ENCODE peak calls at places on chromosomes 11 and 22, in nine cellular contexts. H, V, E, Z, L, A, D, P and T are unnamed samples.

GRCh38 chr11:131118247-131118646 is 202.0 kb upstream of the SNX19 start:
- DNase-seq in D (no peak), P (no peak), V (peak), Z (no peak), E (no peak), L (no peak), A (no peak), H (no peak), T (no peak)

GRCh38 chr11:64745523-64746328 is 1.8 kb upstream of the RASGRP2 start:
- DNase-seq in A (peak), D (no peak), V (no peak), P (peak), Z (no peak), E (peak), H (no peak), L (peak), T (peak)

GRCh38 chr22:23827351-23827995 is 11.3 kb downstream of the DERL3 start:
- DNase-seq in Z (no peak), V (no peak), H (no peak), P (no peak), L (no peak), A (no peak), D (no peak), E (no peak), T (no peak)

GRCh38 chr11:70002433-70002832 is 75.7 kb upstream of the ANO1 start:
- DNase-seq in A (no peak), Z (no peak), P (no peak), V (peak), H (no peak), E (no peak), D (no peak), L (no peak), T (no peak)

GRCh38 chr11:126748097-126748756 is 252.3 kb downstream of the KIRREL3 start:
- DNase-seq in P (no peak), A (no peak), L (no peak), E (no peak), D (no peak), Z (no peak), H (no peak), V (no peak), T (no peak)

GRCh38 chr11:105333153-105333552 is 193.6 kb upstream of the CARD18 start:
- DNase-seq in E (no peak), D (no peak), Z (no peak), A (no peak), V (no peak), P (no peak), H (no peak), L (no peak), T (no peak)

GRCh38 chr11:76153609-76153949 is 52.7 kb downstream of the WNT11 start:
- DNase-seq in H (no peak), D (no peak), L (no peak), A (no peak), V (peak), P (no peak), E (no peak), Z (no peak), T (no peak)

GRCh38 chr11:111764621-111765020 is 1.6 kb downstream of the PPP2R1B start:
- DNase-seq in V (no peak), Z (no peak), E (no peak), D (no peak), H (no peak), P (no peak), A (no peak), L (peak), T (no peak)

GRCh38 chr22:41352058-41352457 is 29.7 kb upstream of the TEF start:
- DNase-seq in H (no peak), L (peak), A (no peak), D (no peak), V (no peak), E (no peak), Z (no peak), P (no peak), T (no peak)

GRCh38 chr11:111561801-111562325 is 21.3 kb downstream of the LAYN start:
- DNase-seq in D (no peak), A (no peak), E (no peak), H (peak), L (peak), Z (no peak), V (peak), P (no peak), T (no peak)

GRCh38 chr11:46180741-46181140 is 59.5 kb upstream of the PHF21A start:
- DNase-seq in A (no peak), E (no peak), V (no peak), L (no peak), Z (no peak), P (no peak), D (no peak), H (no peak), T (no peak)

GRCh38 chr11:125886997-125887372 is 483 bp upstream of the HYLS1 start:
- DNase-seq in V (peak), A (no peak), Z (peak), L (peak), D (no peak), E (peak), P (no peak), H (no peak), T (no peak)

GRCh38 chr11:7525424-7525823 is 11.6 kb downstream of the PPFIBP2 start:
- DNase-seq in H (no peak), A (no peak), V (no peak), E (no peak), L (no peak), Z (no peak), P (no peak), D (no peak), T (no peak)

GRCh38 chr11:70019576-70020011 is 58.5 kb upstream of the ANO1 start:
- DNase-seq in L (peak), A (no peak), V (peak), P (no peak), E (no peak), Z (no peak), D (no peak), H (no peak), T (no peak)

GRCh38 chr22:33018232-33018864 is 39.8 kb downstream of the SYN3 start:
- DNase-seq in D (no peak), A (peak), H (no peak), E (peak), V (peak), P (peak), Z (peak), L (peak), T (peak)

GRCh38 chr11:113880966-113881365 is 5.6 kb upstream of the USP28 start:
- DNase-seq in A (no peak), P (no peak), D (no peak), L (no peak), E (no peak), V (no peak), Z (no peak), H (no peak), T (no peak)

GRCh38 chr11:85444479-85444878 is 182.7 kb downstream of the DLG2 start:
- DNase-seq in L (no peak), E (no peak), Z (no peak), V (no peak), H (no peak), D (no peak), P (no peak), A (no peak), T (no peak)

GRCh38 chr22:24496661-24497060 is 1.5 kb downstream of the UPB1 start:
- DNase-seq in E (no peak), Z (no peak), P (no peak), A (no peak), V (no peak), L (no peak), H (no peak), D (no peak), T (no peak)

GRCh38 chr11:31995525-31996123 is 95.2 kb upstream of the RCN1 start:
- DNase-seq in Z (no peak), P (peak), E (no peak), V (no peak), L (peak), A (no peak), H (no peak), D (no peak), T (no peak)

GRCh38 chr11:87871071-87871470 is 304.2 kb downstream of the RAB38 start:
- DNase-seq in H (no peak), E (no peak), A (no peak), L (no peak), V (no peak), Z (no peak), P (no peak), D (no peak), T (no peak)

GRCh38 chr11:113351061-113351460 is 36.5 kb upstream of the ANKK1 start:
- DNase-seq in L (no peak), E (no peak), P (no peak), Z (no peak), H (no peak), V (no peak), D (no peak), A (no peak), T (no peak)

GRCh38 chr11:250740-251299 is 14.0 kb downstream of the PSMD13 start:
- DNase-seq in A (peak), Z (peak), D (no peak), H (peak), E (peak), L (peak), V (peak), P (peak), T (peak)

GRCh38 chr11:64409707-64410395 is 50.9 kb downstream of the RPS6KA4 start:
- DNase-seq in V (no peak), H (no peak), L (peak), E (no peak), D (no peak), P (no peak), A (no peak), Z (no peak), T (no peak)

GRCh38 chr11:116051494-116051893 is 547.3 kb upstream of the CADM1 start:
- DNase-seq in L (no peak), P (no peak), V (no peak), A (no peak), D (no peak), H (no peak), E (no peak), Z (no peak), T (no peak)

GRCh38 chr11:2998073-2998850 is 6.1 kb upstream of the NAP1L4 start:
- DNase-seq in A (no peak), Z (no peak), V (no peak), P (no peak), H (no peak), D (no peak), L (no peak), E (no peak), T (no peak)

GRCh38 chr11:65482306-65482850 is 16.5 kb upstream of the MALAT1 start:
- DNase-seq in L (no peak), A (no peak), P (no peak), D (no peak), Z (no peak), E (no peak), V (no peak), H (no peak), T (no peak)

GRCh38 chr22:49100764-49101163 is 726.9 kb downstream of the BRD1 start:
- DNase-seq in P (no peak), E (no peak), H (no peak), V (no peak), D (no peak), A (no peak), L (no peak), Z (no peak), T (no peak)

GRCh38 chr22:39718921-39719320 is 148.4 kb downstream of the CACNA1I start:
- DNase-seq in D (no peak), P (no peak), Z (no peak), E (no peak), H (no peak), L (no peak), A (no peak), V (no peak), T (no peak)

GRCh38 chr11:131618203-131618602 is 247.8 kb downstream of the NTM start:
- DNase-seq in L (no peak), D (no peak), E (no peak), V (no peak), P (no peak), A (no peak), H (no peak), Z (no peak), T (no peak)

GRCh38 chr22:49725516-49725915 is 102.2 kb downstream of the BRD1 start:
- DNase-seq in V (no peak), A (no peak), E (no peak), D (no peak), L (no peak), P (no peak), Z (no peak), H (no peak), T (no peak)

GRCh38 chr11:81005595-81005994 is 1564.8 kb upstream of the TENM4 start:
- DNase-seq in A (no peak), L (peak), D (no peak), Z (no peak), E (no peak), P (no peak), H (peak), V (peak), T (no peak)

GRCh38 chr11:95924414-95924760 is 480 bp upstream of the MTMR2 start:
- DNase-seq in Z (no peak), A (no peak), V (peak), E (no peak), H (peak), D (no peak), L (peak), P (no peak), T (no peak)

GRCh38 chr22:21569459-21570161 is 2.1 kb downstream of the UBE2L3 start:
- DNase-seq in P (no peak), E (no peak), H (no peak), L (no peak), A (no peak), Z (no peak), V (no peak), D (no peak), T (no peak)

GRCh38 chr11:46991391-46991790 is 54.8 kb downstream of the CSTPP1 start:
- DNase-seq in E (no peak), V (no peak), Z (no peak), P (no peak), D (no peak), A (no peak), L (no peak), H (no peak), T (no peak)

GRCh38 chr11:82995754-82996398 is 75.8 kb downstream of the RAB30 start:
- DNase-seq in D (no peak), A (no peak), Z (peak), V (no peak), H (peak), L (peak), P (no peak), E (no peak), T (no peak)

GRCh38 chr22:44999687-45000086 is 10.1 kb downstream of the PHF21B start:
- DNase-seq in H (no peak), Z (no peak), L (no peak), P (no peak), A (no peak), D (no peak), E (no peak), V (no peak), T (no peak)

GRCh38 chr22:37486224-37486845 is at the start of gene MFNG:
- DNase-seq in D (peak), E (peak), Z (peak), H (no peak), A (peak), P (peak), L (peak), V (peak), T (peak)

GRCh38 chr11:130580372-130580771 is 131.9 kb downstream of the ADAMTS15 start:
- DNase-seq in H (peak), A (no peak), L (peak), D (no peak), Z (no peak), P (no peak), E (no peak), V (peak), T (no peak)